ENCODE peak calls at places on chromosome 22, in four cellular contexts. One of them, this sample, is unnamed.
A peak's percentile ranks its signal among the peaks of the same experiment; 100 is the strongest.

GRCh38 chr22:38762607-38763006 is 6.8 kb upstream of the SUN2 start:
- DNase-seq in K562: no peak
- DNase-seq in SK-N-SH: no peak
- DNase-seq in HepG2: no peak
- DNase-seq in this sample: no peak

GRCh38 chr22:22748297-22748743 is 103.9 kb downstream of the GGTLC2 start:
- DNase-seq in K562: peak; percentile 86
- DNase-seq in SK-N-SH: peak; percentile 44
- DNase-seq in HepG2: peak; percentile 35
- DNase-seq in this sample: no peak

GRCh38 chr22:37244922-37245722 is 1.1 kb upstream of the RAC2 start:
- DNase-seq in K562: no peak
- DNase-seq in SK-N-SH: no peak
- DNase-seq in HepG2: no peak
- DNase-seq in this sample: no peak

GRCh38 chr22:37321288-37321687 is 39.0 kb downstream of the CYTH4 start:
- DNase-seq in K562: no peak
- DNase-seq in SK-N-SH: no peak
- DNase-seq in HepG2: peak; percentile 62
- DNase-seq in this sample: no peak

GRCh38 chr22:27207907-27208306 is 550.5 kb downstream of the MIAT start:
- DNase-seq in K562: no peak
- DNase-seq in SK-N-SH: no peak
- DNase-seq in HepG2: no peak
- DNase-seq in this sample: no peak

GRCh38 chr22:38124236-38124974 is 13.9 kb upstream of the BAIAP2L2 start:
- DNase-seq in K562: no peak
- DNase-seq in SK-N-SH: no peak
- DNase-seq in HepG2: no peak
- DNase-seq in this sample: no peak

GRCh38 chr22:45112136-45112879 is 51.4 kb upstream of the NUP50 start:
- DNase-seq in K562: no peak
- DNase-seq in SK-N-SH: no peak
- DNase-seq in HepG2: no peak
- DNase-seq in this sample: no peak

GRCh38 chr22:26086359-26086758 is 82.9 kb upstream of the SEZ6L start:
- DNase-seq in K562: peak; percentile 3
- DNase-seq in SK-N-SH: peak; percentile 36
- DNase-seq in HepG2: no peak
- DNase-seq in this sample: no peak

GRCh38 chr22:39528681-39529486 is 3.7 kb downstream of the RPS19BP1 start:
- DNase-seq in K562: peak; percentile 89
- DNase-seq in SK-N-SH: peak; percentile 77
- DNase-seq in HepG2: peak; percentile 80
- DNase-seq in this sample: peak; percentile 88

GRCh38 chr22:34105461-34106062 is 185.3 kb upstream of the LARGE1 start:
- DNase-seq in K562: peak; percentile 3
- DNase-seq in SK-N-SH: peak; percentile 40
- DNase-seq in HepG2: peak; percentile 31
- DNase-seq in this sample: no peak

GRCh38 chr22:39456262-39457046 is at the start of gene MGAT3:
- DNase-seq in K562: no peak
- DNase-seq in SK-N-SH: peak; percentile 57
- DNase-seq in HepG2: no peak
- DNase-seq in this sample: no peak

GRCh38 chr22:43955883-43956286 is 643 bp downstream of the SAMM50 start:
- DNase-seq in K562: peak; percentile 20
- DNase-seq in SK-N-SH: no peak
- DNase-seq in HepG2: no peak
- DNase-seq in this sample: no peak

GRCh38 chr22:37425800-37426531 is 1.3 kb downstream of the ELFN2 start:
- DNase-seq in K562: no peak
- DNase-seq in SK-N-SH: no peak
- DNase-seq in HepG2: no peak
- DNase-seq in this sample: no peak

GRCh38 chr22:36352775-36353507 is 34.8 kb downstream of the MYH9 start:
- DNase-seq in K562: no peak
- DNase-seq in SK-N-SH: no peak
- DNase-seq in HepG2: peak; percentile 92
- DNase-seq in this sample: no peak

GRCh38 chr22:45636668-45637067 is 35.0 kb upstream of the ATXN10 start:
- DNase-seq in K562: no peak
- DNase-seq in SK-N-SH: no peak
- DNase-seq in HepG2: no peak
- DNase-seq in this sample: no peak

GRCh38 chr22:44659140-44659539 is 42.9 kb upstream of the PRR5 start:
- DNase-seq in K562: no peak
- DNase-seq in SK-N-SH: peak; percentile 67
- DNase-seq in HepG2: no peak
- DNase-seq in this sample: no peak

GRCh38 chr22:35347462-35347861 is 33.4 kb upstream of the HMOX1 start:
- DNase-seq in K562: no peak
- DNase-seq in SK-N-SH: no peak
- DNase-seq in HepG2: no peak
- DNase-seq in this sample: no peak

GRCh38 chr22:27129266-27129665 is 471.9 kb downstream of the MIAT start:
- DNase-seq in K562: no peak
- DNase-seq in SK-N-SH: no peak
- DNase-seq in HepG2: no peak
- DNase-seq in this sample: no peak

GRCh38 chr22:50162391-50162956 is 8.1 kb upstream of the PANX2 start:
- DNase-seq in K562: no peak
- DNase-seq in SK-N-SH: no peak
- DNase-seq in HepG2: no peak
- DNase-seq in this sample: no peak

GRCh38 chr22:38414009-38414395 is 41.0 kb downstream of the KCNJ4 start:
- DNase-seq in K562: no peak
- DNase-seq in SK-N-SH: no peak
- DNase-seq in HepG2: no peak
- DNase-seq in this sample: no peak

GRCh38 chr22:22394589-22394988 is 114.0 kb downstream of the ZNF280B start:
- DNase-seq in K562: no peak
- DNase-seq in SK-N-SH: no peak
- DNase-seq in HepG2: no peak
- DNase-seq in this sample: no peak

GRCh38 chr22:23684051-23684450 is 6.8 kb upstream of the RGL4 start:
- DNase-seq in K562: no peak
- DNase-seq in SK-N-SH: no peak
- DNase-seq in HepG2: no peak
- DNase-seq in this sample: no peak

GRCh38 chr22:31613286-31613903 is 48.6 kb downstream of the PISD start:
- DNase-seq in K562: no peak
- DNase-seq in SK-N-SH: no peak
- DNase-seq in HepG2: no peak
- DNase-seq in this sample: no peak

GRCh38 chr22:22865311-22866072 is 22.1 kb upstream of the IGLL5 start:
- DNase-seq in K562: no peak
- DNase-seq in SK-N-SH: no peak
- DNase-seq in HepG2: no peak
- DNase-seq in this sample: no peak

GRCh38 chr22:23418159-23418788 is 161.8 kb downstream of the IGLL1 start:
- DNase-seq in K562: no peak
- DNase-seq in SK-N-SH: peak; percentile 64
- DNase-seq in HepG2: no peak
- DNase-seq in this sample: no peak

GRCh38 chr22:47884775-47885174 is 1122.3 kb downstream of the TBC1D22A start:
- DNase-seq in K562: no peak
- DNase-seq in SK-N-SH: no peak
- DNase-seq in HepG2: no peak
- DNase-seq in this sample: no peak
- H2AFZ ChIP-seq in K562: no peak overlapping the region
- H2AFZ ChIP-seq in SK-N-SH: no peak overlapping the region
- H2AFZ ChIP-seq in HepG2: no peak overlapping the region
- H2AFZ ChIP-seq in this sample: no peak overlapping the region

DNA sequence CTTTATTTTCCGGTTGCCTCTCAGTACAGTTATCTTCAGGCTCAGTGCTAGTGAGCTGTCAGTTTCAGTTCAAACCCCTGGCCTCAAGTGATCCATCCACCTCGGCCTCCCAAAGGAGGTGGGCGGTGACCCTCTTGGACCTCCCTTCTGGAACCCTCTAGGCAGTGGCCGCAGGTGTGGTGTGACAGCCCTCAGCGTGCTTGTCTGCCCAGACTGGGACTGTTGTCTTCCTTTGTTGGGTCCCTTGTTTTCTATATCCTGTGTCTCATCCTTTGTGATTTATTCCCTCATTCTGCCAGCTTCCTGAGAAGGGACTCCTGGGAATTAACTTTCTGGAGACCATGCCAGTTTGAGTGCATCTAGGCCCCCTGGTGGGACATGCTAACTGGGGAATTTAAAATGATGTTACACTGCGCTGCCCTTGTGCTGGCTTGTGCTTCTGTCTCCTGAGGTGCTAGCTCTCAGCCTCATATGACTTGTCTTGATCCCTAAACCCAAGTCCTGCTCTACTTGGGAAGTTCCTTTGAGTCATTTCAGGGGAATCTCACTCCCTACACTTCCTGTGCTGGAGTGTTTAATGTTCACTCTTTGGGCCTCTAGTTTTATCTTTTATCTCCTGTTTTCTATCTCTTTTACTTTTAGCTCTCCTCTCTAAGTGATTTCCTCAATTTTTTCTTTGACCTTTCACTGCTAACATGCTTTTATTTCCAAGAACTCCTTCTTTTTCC is 19.4 kb downstream of the MED15 start:
- DNase-seq in K562: no peak
- DNase-seq in SK-N-SH: no peak
- DNase-seq in HepG2: no peak
- DNase-seq in this sample: no peak
- TF ChIP-seq ELF1 in K562: peak; percentile 45
- TF ChIP-seq ELF1 in SK-N-SH: peak; percentile 26
- TF ChIP-seq ELF1 in HepG2: no peak
- TF ChIP-seq ELF1 in this sample: no peak

DNA sequence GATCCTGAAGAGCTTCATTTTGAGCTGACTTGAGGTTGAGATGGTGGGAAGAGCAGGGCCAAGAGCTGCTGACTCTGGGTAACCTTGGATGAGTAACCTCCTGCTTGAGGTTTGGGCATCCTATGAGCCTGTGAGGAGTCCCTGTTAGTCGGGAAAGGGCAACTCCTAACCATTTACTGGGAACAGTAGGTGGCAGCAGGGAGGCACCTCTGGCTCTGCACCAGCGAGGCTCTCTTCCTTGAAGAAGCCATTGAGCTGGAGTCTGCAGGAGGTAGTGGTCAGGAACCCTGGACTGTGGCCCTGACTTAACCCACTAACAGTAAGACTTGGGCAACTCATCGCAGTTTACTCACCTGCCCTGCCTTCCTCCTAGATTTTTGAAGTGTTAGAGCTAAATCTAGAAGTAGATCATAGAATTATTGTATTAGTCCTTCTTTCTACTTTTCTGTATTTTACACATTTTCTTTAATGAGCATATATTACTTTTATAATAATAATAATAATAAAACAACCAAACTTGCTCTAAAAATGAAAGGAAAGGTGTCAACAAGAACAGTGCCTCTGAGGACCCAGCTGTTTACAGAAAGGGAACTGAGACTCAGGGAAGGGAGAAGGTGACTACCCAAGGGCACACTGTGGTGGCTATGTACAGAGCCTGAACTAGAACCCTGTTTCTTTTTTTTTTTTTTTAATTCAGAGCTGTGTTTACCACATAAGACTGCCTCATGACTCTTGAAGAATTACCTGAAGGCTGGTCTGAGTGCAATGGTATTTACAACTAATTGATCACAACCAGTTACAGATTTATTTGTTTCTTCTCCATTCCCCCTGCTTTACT is 47.5 kb downstream of the MEI1 start:
- DNase-seq in K562: peak; percentile 76
- DNase-seq in SK-N-SH: peak; percentile 55
- DNase-seq in HepG2: peak; percentile 36
- DNase-seq in this sample: peak; percentile 69
- H2AFZ ChIP-seq in K562: peak overlapping the region; percentile 54
- H2AFZ ChIP-seq in SK-N-SH: no peak overlapping the region
- H2AFZ ChIP-seq in HepG2: no peak overlapping the region
- H2AFZ ChIP-seq in this sample: no peak overlapping the region

GRCh38 chr22:17339095-17339693 is 30.1 kb upstream of the CECR2 start:
- DNase-seq in K562: no peak
- DNase-seq in SK-N-SH: no peak
- DNase-seq in HepG2: no peak
- DNase-seq in this sample: no peak

GRCh38 chr22:17342361-17342760 is 26.9 kb upstream of the CECR2 start:
- DNase-seq in K562: no peak
- DNase-seq in SK-N-SH: no peak
- DNase-seq in HepG2: no peak
- DNase-seq in this sample: no peak

GRCh38 chr22:17346578-17346977 is 22.7 kb upstream of the CECR2 start:
- DNase-seq in K562: no peak
- DNase-seq in SK-N-SH: no peak
- DNase-seq in HepG2: no peak
- DNase-seq in this sample: no peak

GRCh38 chr22:17347724-17348123 is 21.5 kb upstream of the CECR2 start:
- DNase-seq in K562: no peak
- DNase-seq in SK-N-SH: no peak
- DNase-seq in HepG2: no peak
- DNase-seq in this sample: no peak

GRCh38 chr22:17343766-17344165 is 25.5 kb upstream of the CECR2 start:
- DNase-seq in K562: no peak
- DNase-seq in SK-N-SH: no peak
- DNase-seq in HepG2: no peak
- DNase-seq in this sample: no peak
- TF ChIP-seq ELF1 in K562: no peak
- TF ChIP-seq ELF1 in SK-N-SH: no peak
- TF ChIP-seq ELF1 in HepG2: no peak
- TF ChIP-seq ELF1 in this sample: no peak

GRCh38 chr22:18056802-18057474 is 20.9 kb upstream of the PEX26 start:
- DNase-seq in K562: no peak
- DNase-seq in SK-N-SH: no peak
- DNase-seq in HepG2: no peak
- DNase-seq in this sample: no peak
- H2AFZ ChIP-seq in K562: no peak overlapping the region
- H2AFZ ChIP-seq in SK-N-SH: no peak overlapping the region
- H2AFZ ChIP-seq in HepG2: no peak overlapping the region
- H2AFZ ChIP-seq in this sample: no peak overlapping the region